ENCODE peak calls at places on chromosomes 13 and 19, in seven cellular contexts. Z is Right ventricle myocardium superior; B is naive thymus-derived CD4-positive, alpha-beta T cell; S is stimulated activated naive B cell treated with anti-CD40 and anti-IgM and Interleukin-4, amounts not matched to agents 10 μg/mL and 1 μg/mL and 100 μg/mL, for 72 hours; J is effector memory CD4-positive, alpha-beta T cell; G is adrenal gland; A is activated CD4-positive, alpha-beta T cell treated with anti-CD3 and anti-CD28 coated beads, Interleukin-2, amount 50 U/mL, for 24 hours. U is an unnamed sample.
A peak's percentile ranks its signal among the peaks of the same experiment; 100 is the strongest.

GRCh38 chr13:48853381-48854102 is 122.2 kb upstream of the FNDC3A start:
- DNase-seq in Z (no peak), B (no peak), S (no peak), J (no peak), G (no peak), A (no peak), U (peak; percentile 18)

GRCh38 chr13:113869263-113869662 is 5.4 kb upstream of the GAS6 start:
- DNase-seq in Z (no peak), B (no peak), S (no peak), J (no peak), G (no peak), A (no peak), U (no peak)

GRCh38 chr13:113902956-113903355 is 39.1 kb upstream of the GAS6 start:
- DNase-seq in Z (no peak), B (no peak), S (no peak), J (no peak), G (peak; percentile 16), A (no peak), U (no peak)

GRCh38 chr19:29685326-29685725 is 20.1 kb downstream of the PLEKHF1 start:
- DNase-seq in Z (no peak), B (no peak), S (no peak), J (no peak), G (no peak), A (no peak), U (no peak)

GRCh38 chr19:47239610-47240296 is 8.8 kb upstream of the BBC3 start:
- DNase-seq in Z (no peak), B (peak; percentile 53), S (no peak), J (peak; percentile 68), G (no peak), A (no peak), U (peak; percentile 66)

GRCh38 chr19:53808710-53809125 is 15.4 kb downstream of the NLRP12 start:
- DNase-seq in Z (no peak), B (no peak), S (no peak), J (no peak), G (no peak), A (no peak), U (no peak)

GRCh38 chr19:6516018-6516658 is 14.0 kb upstream of the TUBB4A start:
- DNase-seq in Z (peak; percentile 96), B (peak; percentile 47), S (peak; percentile 73), J (peak; percentile 45), G (peak; percentile 98), A (no peak), U (peak; percentile 92)

GRCh38 chr13:100751826-100752225 is 77.2 kb upstream of the TMTC4 start:
- DNase-seq in Z (no peak), B (no peak), S (no peak), J (no peak), G (no peak), A (no peak), U (no peak)

GRCh38 chr13:68066879-68067513 is 836.9 kb upstream of the PCDH9 start:
- DNase-seq in Z (no peak), B (no peak), S (no peak), J (no peak), G (no peak), A (no peak), U (no peak)

GRCh38 chr19:42488783-42489521 is 39.3 kb downstream of the CEACAM1 start:
- DNase-seq in Z (no peak), B (no peak), S (no peak), J (no peak), G (no peak), A (no peak), U (no peak)

GRCh38 chr19:33670398-33670797 is 48.6 kb downstream of the CHST8 start:
- DNase-seq in Z (no peak), B (no peak), S (no peak), J (no peak), G (no peak), A (no peak), U (no peak)

GRCh38 chr19:3396881-3397265 is 30.5 kb downstream of the NFIC start:
- DNase-seq in Z (no peak), B (no peak), S (no peak), J (no peak), G (no peak), A (no peak), U (no peak)

GRCh38 chr19:39631626-39632025 is 24.1 kb upstream of the LGALS16 start:
- DNase-seq in Z (no peak), B (no peak), S (no peak), J (no peak), G (no peak), A (no peak), U (no peak)

GRCh38 chr19:45955905-45956608 is 17.6 kb downstream of the NOVA2 start:
- DNase-seq in Z (peak; percentile 69), B (no peak), S (no peak), J (no peak), G (peak; percentile 37), A (no peak), U (peak; percentile 76)

GRCh38 chr13:113053376-113053775 is 52.2 kb upstream of the F7 start:
- DNase-seq in Z (no peak), B (no peak), S (no peak), J (no peak), G (no peak), A (no peak), U (no peak)